ENCODE peak calls at places on chromosomes 1 and 21, in nine cellular contexts. Y, V, A, H, M, Z, Q, O and R are unnamed samples.
A peak's percentile ranks its signal among the peaks of the same experiment; 100 is the strongest.

GRCh38 chr1:14969006-14969405 is 184.5 kb upstream of the TMEM51 start:
- DNase-seq in Y (no peak), V (peak; percentile 49), A (no peak), H (no peak), M (no peak), Z (no peak), Q (no peak), O (no peak), R (no peak)

GRCh38 chr1:79777481-79778219 is 771.1 kb upstream of the ADGRL4 start:
- DNase-seq in Y (no peak), V (no peak), A (peak; percentile 42), H (no peak), M (no peak), Z (no peak), Q (no peak), O (no peak), R (no peak)

GRCh38 chr1:94734963-94735899 is 84.9 kb upstream of the SLC44A3 start:
- DNase-seq in Y (no peak), V (no peak), A (peak; percentile 46), H (peak; percentile 93), M (no peak), Z (no peak), Q (no peak), O (no peak), R (no peak)

GRCh38 chr1:147545133-147545532 is 3.8 kb downstream of the BCL9 start:
- DNase-seq in Y (peak; percentile 54), V (peak; percentile 45), A (peak; percentile 81), H (no peak), M (peak; percentile 80), Z (no peak), Q (peak; percentile 66), O (no peak), R (peak; percentile 41)

GRCh38 chr1:206498685-206499084 is 8.6 kb upstream of the RASSF5 start:
- DNase-seq in Y (no peak), V (no peak), A (peak; percentile 77), H (no peak), M (no peak), Z (no peak), Q (no peak), O (no peak), R (no peak)

GRCh38 chr1:47948126-47948525 is 49.1 kb downstream of the TRABD2B start:
- DNase-seq in Y (no peak), V (peak; percentile 6), A (peak; percentile 71), H (no peak), M (no peak), Z (no peak), Q (no peak), O (no peak), R (no peak)

GRCh38 chr1:57949168-57949567 is 525.3 kb upstream of the DAB1 start:
- DNase-seq in Y (no peak), V (no peak), A (peak; percentile 41), H (no peak), M (no peak), Z (no peak), Q (no peak), O (no peak), R (no peak)

GRCh38 chr21:38277501-38278111 is 20.8 kb downstream of the KCNJ15 start:
- DNase-seq in Y (no peak), V (peak; percentile 61), A (no peak), H (peak; percentile 67), M (no peak), Z (no peak), Q (no peak), O (no peak), R (no peak)

GRCh38 chr1:76289692-76290091 is 215.1 kb downstream of the ST6GALNAC3 start:
- DNase-seq in Y (no peak), V (no peak), A (no peak), H (no peak), M (no peak), Z (no peak), Q (no peak), O (no peak), R (no peak)

GRCh38 chr21:45330075-45330781 is 42.5 kb upstream of the POFUT2 start:
- DNase-seq in Y (no peak), V (no peak), A (no peak), H (no peak), M (no peak), Z (no peak), Q (no peak), O (no peak), R (peak; percentile 47)

GRCh38 chr1:244163131-244163530 is 112.0 kb downstream of the ZBTB18 start:
- DNase-seq in Y (no peak), V (no peak), A (no peak), H (no peak), M (no peak), Z (no peak), Q (no peak), O (no peak), R (no peak)

GRCh38 chr1:65881070-65881594 is 88.4 kb downstream of the PDE4B start:
- DNase-seq in Y (no peak), V (no peak), A (no peak), H (no peak), M (no peak), Z (no peak), Q (no peak), O (no peak), R (no peak)

GRCh38 chr1:47752048-47752451 is 245.1 kb downstream of the TRABD2B start:
- DNase-seq in Y (no peak), V (no peak), A (no peak), H (no peak), M (no peak), Z (no peak), Q (no peak), O (no peak), R (no peak)

GRCh38 chr1:64479874-64480273 is 9.9 kb downstream of the CACHD1 start:
- DNase-seq in Y (no peak), V (no peak), A (no peak), H (no peak), M (no peak), Z (no peak), Q (no peak), O (no peak), R (no peak)

GRCh38 chr1:6037338-6037762 is 8.3 kb upstream of the KCNAB2 start:
- DNase-seq in Y (no peak), V (no peak), A (no peak), H (peak; percentile 43), M (no peak), Z (no peak), Q (no peak), O (no peak), R (no peak)

GRCh38 chr1:106798991-106799390 is 257.5 kb upstream of the PRMT6 start:
- DNase-seq in Y (no peak), V (no peak), A (no peak), H (no peak), M (no peak), Z (no peak), Q (no peak), O (no peak), R (no peak)

GRCh38 chr1:205449254-205449749 is 6.5 kb downstream of the BLACAT1 start:
- DNase-seq in Y (no peak), V (no peak), A (no peak), H (no peak), M (no peak), Z (no peak), Q (no peak), O (no peak), R (no peak)

GRCh38 chr1:151994956-151995355 is 1.3 kb upstream of the S100A10 start:
- DNase-seq in Y (no peak), V (no peak), A (peak; percentile 71), H (peak; percentile 81), M (no peak), Z (no peak), Q (peak; percentile 88), O (no peak), R (no peak)

GRCh38 chr1:10736623-10737267 is 59.7 kb downstream of the CASZ1 start:
- DNase-seq in Y (no peak), V (no peak), A (no peak), H (no peak), M (no peak), Z (no peak), Q (no peak), O (no peak), R (no peak)

GRCh38 chr1:226863446-226863845 is 7.0 kb upstream of the PSEN2 start:
- DNase-seq in Y (no peak), V (no peak), A (peak; percentile 46), H (no peak), M (no peak), Z (no peak), Q (no peak), O (no peak), R (no peak)

GRCh38 chr1:44847786-44848185 is 4.7 kb upstream of the PTCH2 start:
- DNase-seq in Y (no peak), V (no peak), A (no peak), H (no peak), M (no peak), Z (no peak), Q (no peak), O (no peak), R (no peak)

GRCh38 chr1:98298319-98298718 is 363.2 kb upstream of the SNX7 start:
- DNase-seq in Y (no peak), V (no peak), A (no peak), H (no peak), M (no peak), Z (no peak), Q (no peak), O (no peak), R (no peak)

GRCh38 chr1:45673956-45674355 is 12.4 kb downstream of the GPBP1L1 start:
- DNase-seq in Y (no peak), V (no peak), A (no peak), H (no peak), M (no peak), Z (no peak), Q (no peak), O (no peak), R (no peak)